ENCODE peak calls at places on chromosomes 1 and 21, in eight cellular contexts. A is uterus, B is transverse colon, W is heart left ventricle, U is HepG2, P is Peyer's patch, L is H1, Q is HCT116. D is an unnamed sample.

GRCh38 chr1:190119683-190120082 is 358.0 kb downstream of the BRINP3 start:
- DNase-seq in A (no peak), B (no peak), W (no peak), U (no peak), P (no peak), L (no peak), Q (no peak), D (no peak)

GRCh38 chr21:34558960-34559631 is 47.1 kb upstream of the KCNE1 start:
- DNase-seq in A (no peak), B (no peak), W (no peak), U (no peak), P (no peak), L (no peak), Q (no peak), D (no peak)

GRCh38 chr1:18854331-18855025 is 5.0 kb downstream of the TAS1R2 start:
- DNase-seq in A (no peak), B (no peak), W (no peak), U (no peak), P (no peak), L (no peak), Q (no peak), D (no peak)

GRCh38 chr1:169109561-169110134 is 3.2 kb downstream of the ATP1B1 start:
- DNase-seq in A (peak; percentile 53), B (peak; percentile 84), W (peak; percentile 80), U (peak; percentile 97), P (no peak), L (no peak), Q (peak; percentile 88), D (peak; percentile 89)

GRCh38 chr1:24381256-24381655 is 32.3 kb downstream of the STPG1 start:
- DNase-seq in A (no peak), B (peak; percentile 36), W (no peak), U (no peak), P (no peak), L (no peak), Q (no peak), D (peak; percentile 34)

GRCh38 chr1:218259800-218260199 is 25.3 kb upstream of the RRP15 start:
- DNase-seq in A (no peak), B (no peak), W (no peak), U (peak; percentile 7), P (no peak), L (no peak), Q (peak; percentile 7), D (no peak)

GRCh38 chr1:184929711-184930202 is 44.6 kb downstream of the NIBAN1 start:
- DNase-seq in A (no peak), B (no peak), W (no peak), U (no peak), P (no peak), L (no peak), Q (no peak), D (no peak)

GRCh38 chr1:206714331-206715058 is 29.8 kb downstream of the MAPKAPK2 start:
- DNase-seq in A (no peak), B (peak; percentile 50), W (peak; percentile 72), U (no peak), P (no peak), L (no peak), Q (no peak), D (peak; percentile 76)

GRCh38 chr1:179217943-179218507 is 11.5 kb downstream of the ABL2 start:
- DNase-seq in A (no peak), B (no peak), W (no peak), U (no peak), P (no peak), L (no peak), Q (no peak), D (no peak)

GRCh38 chr21:37711294-37711844 is 204.9 kb downstream of the KCNJ6 start:
- DNase-seq in A (no peak), B (no peak), W (no peak), U (no peak), P (no peak), L (no peak), Q (no peak), D (no peak)

GRCh38 chr1:166197597-166197996 is 30.8 kb upstream of the FAM78B start:
- DNase-seq in A (no peak), B (no peak), W (no peak), U (no peak), P (no peak), L (no peak), Q (no peak), D (no peak)

GRCh38 chr1:63774617-63775417 is 1.0 kb downstream of the ROR1 start:
- DNase-seq in A (peak; percentile 43), B (peak; percentile 28), W (peak; percentile 53), U (no peak), P (peak; percentile 30), L (peak; percentile 65), Q (no peak), D (peak; percentile 28)

GRCh38 chr1:232726048-232726779 is 79.0 kb upstream of the MAP10 start:
- DNase-seq in A (no peak), B (no peak), W (no peak), U (no peak), P (no peak), L (no peak), Q (no peak), D (no peak)

GRCh38 chr21:41615613-41616012 is 107.7 kb upstream of the TMPRSS2 start:
- DNase-seq in A (no peak), B (no peak), W (no peak), U (no peak), P (no peak), L (no peak), Q (no peak), D (no peak)

GRCh38 chr1:172613294-172613693 is 45.6 kb upstream of the FASLG start:
- DNase-seq in A (no peak), B (no peak), W (no peak), U (peak; percentile 44), P (no peak), L (no peak), Q (no peak), D (no peak)

GRCh38 chr1:17066530-17067426 is 12.9 kb upstream of the SDHB start:
- DNase-seq in A (no peak), B (no peak), W (no peak), U (no peak), P (no peak), L (no peak), Q (no peak), D (no peak)

GRCh38 chr1:38138498-38139233 is 92.1 kb upstream of the POU3F1 start:
- DNase-seq in A (peak; percentile 72), B (peak; percentile 57), W (peak; percentile 70), U (peak; percentile 35), P (no peak), L (no peak), Q (peak; percentile 43), D (peak; percentile 81)

GRCh38 chr1:235051521-235051920 is 77.1 kb downstream of the TOMM20 start:
- DNase-seq in A (no peak), B (no peak), W (no peak), U (no peak), P (no peak), L (no peak), Q (no peak), D (no peak)

GRCh38 chr1:220819627-220820026 is 32.9 kb downstream of the MTARC1 start:
- DNase-seq in A (no peak), B (no peak), W (no peak), U (no peak), P (no peak), L (no peak), Q (no peak), D (no peak)

GRCh38 chr21:19368944-19369343 is 965.4 kb upstream of the TMPRSS15 start:
- DNase-seq in A (no peak), B (no peak), W (no peak), U (no peak), P (no peak), L (no peak), Q (no peak), D (no peak)

GRCh38 chr21:33031562-33031961 is 5.8 kb downstream of the OLIG2 start:
- DNase-seq in A (no peak), B (no peak), W (no peak), U (no peak), P (no peak), L (no peak), Q (no peak), D (peak; percentile 40)
- H3K4me1 ChIP-seq in A (peaks cover 4% of the 10 kb centered on the region), B (peaks cover 10% of the 10 kb centered on the region), W (peaks cover 5% of the 10 kb centered on the region), U (no peaks in the 10 kb centered on the region), P (no peaks in the 10 kb centered on the region), L (peaks cover 34% of the 10 kb centered on the region), Q (no peaks in the 10 kb centered on the region), D (no peaks in the 10 kb centered on the region)

DNA sequence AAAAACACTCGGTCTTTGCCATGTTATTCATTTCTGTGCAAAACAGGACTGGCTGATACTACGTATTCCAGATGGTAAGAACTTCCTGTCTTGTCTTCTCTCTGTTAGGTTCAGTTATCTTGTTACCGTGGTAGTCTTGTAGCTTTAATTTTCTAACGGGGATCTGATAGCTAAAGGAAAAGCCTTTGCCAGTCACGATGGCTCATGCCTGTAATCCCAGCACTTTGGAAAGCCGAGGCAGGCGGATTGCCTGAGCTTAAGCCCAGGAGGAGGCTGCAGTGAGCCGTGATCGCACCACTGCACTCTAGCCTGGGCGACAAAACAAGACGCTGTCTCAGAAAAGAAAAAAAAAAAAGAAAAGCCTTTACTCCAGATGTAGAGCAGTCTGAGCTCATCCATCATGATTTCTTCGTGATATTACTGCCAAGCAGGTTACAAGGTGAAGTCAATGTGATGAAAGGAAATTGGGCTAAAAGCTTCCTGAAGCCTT is 11.1 kb upstream of the MSTO1 start:
- DNase-seq in A (no peak), B (no peak), W (no peak), U (no peak), P (no peak), L (peak; percentile 25), Q (no peak), D (no peak)
- H3K4me3 ChIP-seq in A (no peak overlapping the region), B (no peak overlapping the region), W (no peak overlapping the region), U (peak overlapping the region; percentile 57), P (no peak overlapping the region), L (no peak overlapping the region), Q (no peak overlapping the region), D (no peak overlapping the region)

GRCh38 chr1:32192220-32192948 is 8.0 kb upstream of the CCDC28B start:
- DNase-seq in A (no peak), B (no peak), W (no peak), U (no peak), P (no peak), L (no peak), Q (no peak), D (no peak)
- TF ChIP-seq POLR2A in A (no peak), B (no peak), W (no peak), U (no peak), P (no peak), L (no peak), Q (no peak), D (no peak)

GRCh38 chr1:113870778-113871177 is 734 bp downstream of the PTPN22 start:
- DNase-seq in A (no peak), B (no peak), W (no peak), U (no peak), P (no peak), L (no peak), Q (no peak), D (no peak)
- H3K4me1 ChIP-seq in A (no peaks in the 10 kb centered on the region), B (no peaks in the 10 kb centered on the region), W (no peaks in the 10 kb centered on the region), U (no peaks in the 10 kb centered on the region), P (no peaks in the 10 kb centered on the region), L (no peaks in the 10 kb centered on the region), Q (no peaks in the 10 kb centered on the region), D (no peaks in the 10 kb centered on the region)